ENCODE peak calls at places on chromosomes 7 and 10, in nine cellular contexts. U, K, J, Q, Z, L, S, W and C are unnamed samples.

GRCh38 chr7:31122649-31123058 is 70.5 kb downstream of the ADCYAP1R1 start:
- DNase-seq in K (no peak), W (peak; percentile 53), J (peak; percentile 65), L (peak; percentile 74), Q (peak; percentile 93), Z (peak; percentile 90), U (peak; percentile 76), S (peak; percentile 88), C (peak; percentile 13)

GRCh38 chr10:86286591-86287421 is 79.8 kb downstream of the GRID1 start:
- DNase-seq in K (no peak), Q (no peak), L (no peak), W (no peak), U (no peak), S (no peak), Z (no peak), J (no peak), C (no peak)

GRCh38 chr10:133401981-133402725 is 8.2 kb downstream of the MTG1 start:
- DNase-seq in Q (no peak), S (no peak), L (no peak), K (peak; percentile 53), W (peak; percentile 24), Z (no peak), U (no peak), J (no peak), C (no peak)

GRCh38 chr10:43210556-43210955 is 56.3 kb downstream of the RASGEF1A start:
- DNase-seq in K (peak; percentile 63), J (no peak), Q (no peak), S (no peak), W (no peak), L (no peak), Z (no peak), U (no peak), C (no peak)

GRCh38 chr7:129764685-129765084 is 153.2 kb downstream of the NRF1 start:
- DNase-seq in J (no peak), Q (no peak), W (no peak), S (no peak), K (no peak), Z (no peak), L (no peak), U (no peak), C (no peak)

GRCh38 chr7:84336303-84336702 is 141.7 kb upstream of the SEMA3A start:
- DNase-seq in K (no peak), Q (peak; percentile 40), U (no peak), L (no peak), Z (peak; percentile 96), S (peak; percentile 17), W (no peak), J (no peak), C (no peak)

GRCh38 chr7:155188821-155189599 is 108.7 kb upstream of the INSIG1 start:
- DNase-seq in L (no peak), W (no peak), J (no peak), Q (peak; percentile 14), Z (no peak), K (no peak), U (no peak), S (no peak), C (no peak)

GRCh38 chr10:69474688-69475432 is 23.6 kb downstream of the TSPAN15 start:
- DNase-seq in Q (peak; percentile 79), S (peak; percentile 53), Z (no peak), L (no peak), W (no peak), K (no peak), J (no peak), U (peak; percentile 71), C (no peak)